ENCODE peak calls at places on chromosomes 2 and 18, in eight cellular contexts. C, R, T, J, M, D, X and H are unnamed samples.

GRCh38 chr18:67805261-67805660 is 288.7 kb upstream of the DSEL start:
- DNase-seq in M (no peak), R (no peak), C (no peak), J (no peak), T (no peak), D (no peak), X (no peak), H (no peak)

GRCh38 chr2:74602553-74603281 is 45.4 kb downstream of the M1AP start:
- DNase-seq in J (peak), R (no peak), T (peak), C (no peak), D (no peak), M (no peak), X (peak), H (peak)

GRCh38 chr2:102367331-102367971 is 11.9 kb downstream of the IL18R1 start:
- DNase-seq in R (no peak), J (no peak), X (no peak), M (no peak), C (no peak), T (no peak), D (no peak), H (no peak)

GRCh38 chr2:179235463-179236108 is 29.0 kb downstream of the SESTD1 start:
- DNase-seq in R (no peak), M (no peak), J (peak), D (no peak), T (no peak), C (no peak), X (peak), H (peak)

GRCh38 chr2:212424090-212424489 is 114.5 kb downstream of the ERBB4 start:
- DNase-seq in R (no peak), T (no peak), J (peak), X (no peak), D (no peak), C (no peak), M (no peak), H (no peak)

GRCh38 chr2:238776003-238776640 is 71.8 kb upstream of the TWIST2 start:
- DNase-seq in T (no peak), M (no peak), X (no peak), C (no peak), J (no peak), R (no peak), D (no peak), H (no peak)

GRCh38 chr18:52046842-52047241 is 293.2 kb upstream of the DCC start:
- DNase-seq in C (no peak), M (no peak), R (no peak), T (no peak), X (no peak), J (no peak), D (no peak), H (no peak)

GRCh38 chr2:161312996-161313395 is 4.8 kb downstream of the PSMD14 start:
- DNase-seq in J (peak), D (no peak), R (no peak), M (no peak), C (no peak), T (peak), X (no peak), H (no peak)

GRCh38 chr18:46591821-46592391 is 65.1 kb downstream of the LOXHD1 start:
- DNase-seq in X (no peak), C (no peak), J (no peak), R (no peak), D (no peak), T (no peak), M (no peak), H (no peak)

GRCh38 chr2:119229716-119230115 is 6.1 kb downstream of the STEAP3 start:
- DNase-seq in T (no peak), X (no peak), J (no peak), D (no peak), R (no peak), M (no peak), C (no peak), H (no peak)

GRCh38 chr2:79437416-79438281 is 75.2 kb upstream of the CTNNA2 start:
- DNase-seq in R (no peak), C (no peak), X (no peak), M (no peak), J (peak), D (no peak), T (no peak), H (peak)

GRCh38 chr2:67237288-67237687 is 159.8 kb upstream of the ETAA1 start:
- DNase-seq in J (no peak), C (no peak), M (no peak), X (no peak), D (no peak), T (no peak), R (no peak), H (peak)

GRCh38 chr18:57048351-57048750 is 98.5 kb upstream of the BOD1L2 start:
- DNase-seq in X (no peak), M (no peak), C (no peak), J (no peak), D (no peak), R (no peak), T (no peak), H (no peak)

GRCh38 chr2:27993950-27994728 is 103.6 kb downstream of the BABAM2 start:
- DNase-seq in C (no peak), R (no peak), M (no peak), T (no peak), D (no peak), X (no peak), J (no peak), H (no peak)

GRCh38 chr2:44778221-44778654 is 163.3 kb upstream of the SIX3 start:
- DNase-seq in T (peak), J (peak), D (no peak), R (no peak), C (no peak), X (no peak), M (no peak), H (no peak)

GRCh38 chr2:231563378-231563961 is 29.2 kb upstream of the TEX44 start:
- DNase-seq in X (peak), M (peak), R (peak), J (peak), T (peak), D (peak), C (no peak), H (peak)

GRCh38 chr2:152920846-152921245 is 202.4 kb downstream of the ARL6IP6 start:
- DNase-seq in R (no peak), J (peak), C (no peak), X (no peak), M (no peak), D (no peak), T (no peak), H (no peak)

GRCh38 chr2:43657241-43657640 is 19.0 kb downstream of the C1GALT1C1L start:
- DNase-seq in D (no peak), X (no peak), J (no peak), R (no peak), M (no peak), T (no peak), C (no peak), H (no peak)

GRCh38 chr2:174336403-174337336 is 1.9 kb downstream of the SP9 start:
- DNase-seq in C (peak), X (no peak), J (no peak), R (no peak), M (no peak), T (no peak), D (no peak), H (no peak)

GRCh38 chr2:123840614-123841013 is 184.5 kb upstream of the CNTNAP5 start:
- DNase-seq in J (no peak), T (no peak), M (no peak), X (no peak), D (no peak), R (no peak), C (no peak), H (no peak)

GRCh38 chr2:148829618-148830017 is 45.4 kb upstream of the KIF5C start:
- DNase-seq in X (no peak), M (no peak), D (no peak), T (no peak), R (no peak), J (no peak), C (no peak), H (no peak)
- TF ChIP-seq CTCF in X (no peak), M (no peak), D (no peak), T (peak), R (no peak), J (no peak), C (no peak), H (peak)

DNA sequence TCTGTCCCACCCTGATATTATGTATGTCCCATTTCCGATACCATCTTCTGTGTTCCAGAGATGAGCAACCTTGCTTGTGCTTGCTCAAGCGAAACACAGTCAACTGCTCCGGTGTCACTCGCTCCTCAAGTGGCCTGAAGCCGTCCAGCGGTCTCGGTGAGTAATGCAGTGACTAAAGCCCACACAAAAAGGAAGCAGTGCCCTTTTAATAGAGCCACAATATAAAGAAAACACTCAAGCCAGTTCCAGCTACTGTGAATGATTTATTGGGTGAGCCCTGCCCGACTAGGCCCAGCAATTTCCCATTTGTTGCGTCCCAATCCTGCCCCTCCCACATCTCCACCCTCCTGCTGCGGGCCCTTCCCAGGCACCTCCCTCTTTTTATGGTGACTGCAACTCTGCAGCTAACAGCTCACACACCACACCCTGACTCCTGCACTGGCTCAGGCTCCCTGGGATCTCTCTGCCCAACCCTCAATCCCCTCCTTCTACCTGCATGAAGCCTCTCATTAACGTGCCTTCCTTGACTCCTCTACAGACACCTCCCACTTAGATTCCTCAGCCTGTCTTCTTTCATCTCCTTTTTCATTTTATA is 44.2 kb upstream of the DSC1 start:
- DNase-seq in C (no peak), D (peak), T (peak), R (peak), M (peak), J (peak), X (no peak), H (peak)
- TF ChIP-seq CTCF in C (no peak), D (peak), T (no peak), R (no peak), M (no peak), J (no peak), X (no peak), H (peak)

GRCh38 chr2:10161206-10161931 is 38.8 kb downstream of the RRM2 start:
- DNase-seq in C (no peak), M (no peak), J (peak), T (peak), X (no peak), R (no peak), D (no peak), H (peak)
- TF ChIP-seq CTCF in C (no peak), M (no peak), J (no peak), T (no peak), X (no peak), R (no peak), D (no peak), H (no peak)

DNA sequence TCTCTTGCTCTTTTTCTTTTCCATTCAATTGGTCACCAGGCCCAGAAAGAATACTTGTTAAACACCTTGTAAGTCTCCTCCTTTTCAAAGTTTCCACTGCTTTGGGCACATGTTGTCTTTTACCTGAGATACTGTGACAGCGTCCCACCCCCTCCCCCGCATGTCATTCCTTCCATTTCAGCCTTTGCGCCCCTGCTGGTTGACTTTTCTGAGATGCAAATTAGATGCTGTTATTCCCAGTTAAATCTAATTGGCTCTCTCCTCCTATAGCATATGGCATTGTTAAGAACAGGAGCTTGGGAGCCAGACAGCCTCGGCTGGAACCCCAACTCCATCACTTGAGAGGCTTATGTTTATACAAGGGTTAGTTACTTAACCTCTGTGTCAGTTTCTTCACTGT is 80.3 kb upstream of the GAREM1 start:
- DNase-seq in X (no peak), D (no peak), M (no peak), R (no peak), T (no peak), J (no peak), C (no peak), H (peak)
- TF ChIP-seq CTCF in X (peak), D (no peak), M (no peak), R (no peak), T (peak), J (no peak), C (no peak), H (peak)

GRCh38 chr2:120669121-120669952 is 66.3 kb upstream of the GLI2 start:
- DNase-seq in M (no peak), X (peak), R (no peak), D (peak), J (peak), C (no peak), T (peak), H (peak)
- TF ChIP-seq CTCF in M (no peak), X (peak), R (no peak), D (peak), J (peak), C (no peak), T (peak), H (peak)

DNA sequence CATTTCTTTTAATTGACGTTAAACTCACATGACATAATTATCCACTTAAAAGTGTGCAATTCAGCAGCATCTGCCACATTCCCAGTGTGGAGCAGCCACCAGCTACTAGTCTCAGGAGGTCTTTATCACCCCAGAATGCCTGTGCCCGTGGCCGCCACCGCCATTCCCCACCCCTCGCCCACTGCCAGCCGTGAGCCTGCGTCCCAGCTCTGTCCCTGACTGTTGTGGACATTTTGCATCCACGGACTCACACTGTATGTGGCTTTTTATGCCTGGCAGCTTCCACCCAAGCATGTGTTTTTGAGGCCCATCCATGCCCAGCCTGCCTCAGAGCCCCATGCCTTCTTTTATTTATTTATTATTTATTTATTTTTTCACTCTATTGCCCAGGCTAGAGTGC is 9.2 kb downstream of the BOK start:
- DNase-seq in C (no peak), X (no peak), R (peak), D (no peak), T (no peak), J (no peak), M (no peak), H (no peak)
- TF ChIP-seq CTCF in C (no peak), X (no peak), R (no peak), D (no peak), T (no peak), J (no peak), M (no peak), H (no peak)